ENCODE peak calls at places on chromosome 17, in five cellular contexts. N is immature natural killer cell, Q is fibroblast of the conjunctiva, U is GM23248, I is osteocyte. P is an unnamed sample.

GRCh38 chr17:65268832-65269231 is 131.7 kb downstream of the RGS9 start:
- DNase-seq in N (no peak), Q (no peak), U (peak; percentile 75), I (no peak), P (no peak)

GRCh38 chr17:31489295-31490018 is 98.0 kb downstream of the RAB11FIP4 start:
- DNase-seq in N (no peak), Q (no peak), U (no peak), I (no peak), P (peak; percentile 77)

GRCh38 chr17:3529817-3530741 is 27.5 kb downstream of the TRPV3 start:
- DNase-seq in N (no peak), Q (peak; percentile 28), U (peak; percentile 44), I (no peak), P (no peak)

GRCh38 chr17:27965224-27965623 is 72.1 kb upstream of the LYRM9 start:
- DNase-seq in N (no peak), Q (no peak), U (no peak), I (no peak), P (no peak)

GRCh38 chr17:79369532-79369931 is 241.3 kb downstream of the RBFOX3 start:
- DNase-seq in N (no peak), Q (no peak), U (no peak), I (no peak), P (peak; percentile 30)

GRCh38 chr17:7394452-7395191 is at the start of gene PLSCR3:
- DNase-seq in N (peak; percentile 83), Q (peak; percentile 63), U (peak; percentile 94), I (peak; percentile 94), P (peak; percentile 90)

GRCh38 chr17:30716461-30717289 is 107.8 kb downstream of the CRLF3 start:
- DNase-seq in N (no peak), Q (no peak), U (peak; percentile 26), I (no peak), P (peak; percentile 30)

GRCh38 chr17:41547921-41548843 is 20.1 kb upstream of the KRT19 start:
- DNase-seq in N (no peak), Q (peak; percentile 88), U (peak; percentile 100), I (peak; percentile 86), P (peak; percentile 88)

GRCh38 chr17:67983289-67983688 is 13.0 kb downstream of the C17orf58 start:
- DNase-seq in N (no peak), Q (no peak), U (no peak), I (no peak), P (no peak)

P was measured in left lung.